ENCODE peak calls at places on chromosome 4, in eight cellular contexts. N, K, X, W, Y, F, V and A are unnamed samples.
A peak's percentile ranks its signal among the peaks of the same experiment; 100 is the strongest.

GRCh38 chr4:162952232-162952631 is 214.5 kb downstream of the NAF1 start:
- DNase-seq in N (no peak), K (no peak), X (peak; percentile 0), W (no peak), Y (peak; percentile 4), F (peak; percentile 29), V (no peak), A (no peak)

GRCh38 chr4:3660086-3660927 is 105.9 kb upstream of the ADRA2C start:
- DNase-seq in N (peak; percentile 58), K (no peak), X (no peak), W (peak; percentile 12), Y (no peak), F (no peak), V (no peak), A (no peak)

GRCh38 chr4:2925496-2925895 is 37.7 kb downstream of the NOP14 start:
- DNase-seq in N (no peak), K (no peak), X (no peak), W (no peak), Y (no peak), F (no peak), V (no peak), A (peak; percentile 0)

GRCh38 chr4:34198966-34199365 is 2045.3 kb downstream of the ARAP2 start:
- DNase-seq in N (no peak), K (no peak), X (no peak), W (no peak), Y (no peak), F (no peak), V (no peak), A (no peak)

GRCh38 chr4:52038109-52038912 is at the start of gene SGCB:
- DNase-seq in N (peak; percentile 93), K (no peak), X (peak; percentile 39), W (peak; percentile 46), Y (peak; percentile 53), F (no peak), V (peak; percentile 60), A (peak; percentile 75)

GRCh38 chr4:2042207-2042946 is 16.8 kb upstream of the NAT8L start:
- DNase-seq in N (peak; percentile 60), K (peak; percentile 21), X (no peak), W (no peak), Y (no peak), F (no peak), V (peak; percentile 49), A (peak; percentile 48)

GRCh38 chr4:11739992-11740391 is 311.3 kb upstream of the HS3ST1 start:
- DNase-seq in N (no peak), K (no peak), X (peak; percentile 67), W (no peak), Y (no peak), F (no peak), V (no peak), A (no peak)

GRCh38 chr4:165461176-165461835 is 82.5 kb downstream of the CPE start:
- DNase-seq in N (no peak), K (no peak), X (peak; percentile 91), W (peak; percentile 95), Y (no peak), F (peak; percentile 53), V (no peak), A (no peak)

GRCh38 chr4:34492414-34492813 is 1751.9 kb downstream of the ARAP2 start:
- DNase-seq in N (no peak), K (no peak), X (no peak), W (no peak), Y (no peak), F (no peak), V (no peak), A (no peak)

GRCh38 chr4:175469519-175469918 is 342.5 kb downstream of the GPM6A start:
- DNase-seq in N (no peak), K (no peak), X (peak; percentile 7), W (peak; percentile 18), Y (peak; percentile 0), F (peak; percentile 33), V (no peak), A (no peak)

GRCh38 chr4:74415602-74416300 is 29.2 kb upstream of the AREG start:
- DNase-seq in N (no peak), K (no peak), X (no peak), W (no peak), Y (peak; percentile 63), F (no peak), V (no peak), A (no peak)

GRCh38 chr4:158856852-158857251 is 88.0 kb downstream of the FNIP2 start:
- DNase-seq in N (no peak), K (no peak), X (peak; percentile 77), W (peak; percentile 68), Y (peak; percentile 47), F (no peak), V (no peak), A (no peak)

GRCh38 chr4:20565075-20565721 is 135.1 kb upstream of the PACRGL start:
- DNase-seq in N (no peak), K (no peak), X (peak; percentile 79), W (no peak), Y (no peak), F (no peak), V (no peak), A (no peak)

GRCh38 chr4:146315184-146315583 is 100.8 kb downstream of the REELD1 start:
- DNase-seq in N (no peak), K (no peak), X (no peak), W (no peak), Y (no peak), F (no peak), V (no peak), A (no peak)

GRCh38 chr4:182648766-182649165 is 268.4 kb downstream of the DCTD start:
- DNase-seq in N (no peak), K (no peak), X (peak; percentile 14), W (no peak), Y (no peak), F (no peak), V (no peak), A (no peak)

GRCh38 chr4:145829629-145830395 is 108.8 kb downstream of the ZNF827 start:
- DNase-seq in N (no peak), K (no peak), X (no peak), W (no peak), Y (no peak), F (no peak), V (no peak), A (no peak)

GRCh38 chr4:129446074-129446473 is 350.1 kb downstream of the C4orf33 start:
- DNase-seq in N (peak; percentile 34), K (no peak), X (no peak), W (no peak), Y (peak; percentile 20), F (peak; percentile 50), V (no peak), A (no peak)

GRCh38 chr4:128521634-128522253 is 234.1 kb upstream of the PGRMC2 start:
- DNase-seq in N (no peak), K (no peak), X (peak; percentile 74), W (peak; percentile 48), Y (no peak), F (peak; percentile 53), V (no peak), A (no peak)

GRCh38 chr4:41069838-41070237 is 144.5 kb downstream of the APBB2 start:
- DNase-seq in N (no peak), K (no peak), X (no peak), W (no peak), Y (no peak), F (no peak), V (no peak), A (no peak)

GRCh38 chr4:3043272-3044020 is 30.9 kb downstream of the HTT-AS start:
- DNase-seq in N (no peak), K (no peak), X (no peak), W (no peak), Y (no peak), F (no peak), V (no peak), A (no peak)

GRCh38 chr4:169902658-169903345 is 123.4 kb downstream of the MFAP3L start:
- DNase-seq in N (no peak), K (no peak), X (no peak), W (no peak), Y (no peak), F (no peak), V (no peak), A (no peak)

GRCh38 chr4:100362363-100362762 is 155.5 kb downstream of the EMCN start:
- DNase-seq in N (no peak), K (no peak), X (peak; percentile 40), W (no peak), Y (no peak), F (peak; percentile 16), V (no peak), A (no peak)

GRCh38 chr4:176788971-176789370 is 3.8 kb downstream of the VEGFC start:
- DNase-seq in N (no peak), K (no peak), X (no peak), W (no peak), Y (no peak), F (no peak), V (no peak), A (no peak)

GRCh38 chr4:98997176-98997575 is 1.7 kb downstream of the METAP1 start:
- DNase-seq in N (no peak), K (no peak), X (no peak), W (no peak), Y (peak; percentile 36), F (no peak), V (no peak), A (no peak)
- TF ChIP-seq CTCF in N (no peak), K (no peak), X (no peak), W (no peak), Y (no peak), F (no peak), V (no peak), A (no peak)

DNA sequence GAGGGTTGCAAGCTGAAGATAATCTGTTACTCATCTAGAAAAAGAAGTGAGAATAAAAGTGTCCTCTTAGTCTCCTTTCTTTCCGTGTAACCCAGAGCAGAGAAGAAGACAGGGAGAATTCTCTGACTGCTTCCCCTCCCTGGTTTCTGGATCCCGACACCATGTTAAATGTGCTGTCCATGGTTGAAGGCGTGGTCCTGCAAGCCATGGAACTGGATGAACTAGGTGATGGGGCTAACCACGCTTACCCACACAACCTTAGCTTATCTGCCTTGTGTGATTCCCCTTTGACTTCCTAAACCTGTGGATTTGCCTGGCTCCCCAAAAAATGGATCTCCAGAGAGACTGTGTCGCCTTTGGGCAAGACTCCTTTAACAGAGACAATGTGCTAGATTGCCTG is 907.6 kb downstream of the FSTL5 start:
- DNase-seq in N (no peak), K (no peak), X (no peak), W (no peak), Y (no peak), F (no peak), V (no peak), A (no peak)
- TF ChIP-seq CTCF in N (no peak), K (no peak), X (no peak), W (no peak), Y (no peak), F (no peak), V (no peak), A (no peak)

GRCh38 chr4:186132577-186133277 is 28.2 kb downstream of the FAM149A start:
- DNase-seq in N (no peak), K (no peak), X (peak; percentile 55), W (peak; percentile 3), Y (peak; percentile 38), F (peak; percentile 77), V (no peak), A (no peak)
- TF ChIP-seq CTCF in N (no peak), K (no peak), X (peak; percentile 36), W (peak; percentile 16), Y (peak; percentile 17), F (peak; percentile 48), V (no peak), A (no peak)

DNA sequence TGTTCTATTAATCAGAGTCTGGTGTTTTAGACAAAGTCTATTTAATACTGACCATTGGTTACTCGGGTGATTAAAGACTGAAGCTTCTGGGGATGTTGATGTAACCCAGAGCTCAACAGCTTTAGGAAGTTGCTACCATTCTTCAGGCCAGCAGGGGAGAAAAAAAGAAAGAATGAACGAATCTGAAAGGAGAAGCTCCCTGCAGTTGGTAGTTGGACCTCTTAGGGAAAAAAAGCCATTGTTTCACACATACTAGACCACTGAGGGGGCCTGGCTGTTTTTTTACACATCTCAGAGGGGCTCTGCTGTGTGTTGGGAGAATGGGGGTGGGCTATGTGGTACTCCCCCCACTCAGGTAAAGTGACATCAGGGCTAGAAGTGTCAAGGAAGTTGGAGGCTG is 378.9 kb downstream of the KCNIP4 start:
- DNase-seq in N (no peak), K (no peak), X (no peak), W (no peak), Y (no peak), F (no peak), V (no peak), A (no peak)
- TF ChIP-seq CTCF in N (no peak), K (no peak), X (no peak), W (no peak), Y (no peak), F (no peak), V (no peak), A (no peak)